ENCODE peak calls at places on chromosomes 12 and 14, in five cellular contexts. F is tibial nerve, S is A549, Y is stomach, V is H1. C is an unnamed sample.

GRCh38 chr12:100794441-100795192 is at the start of gene ANO4:
- DNase-seq in F (no peak), S (no peak), Y (no peak), V (no peak), C (no peak)

GRCh38 chr14:106844608-106845285 is 1318.4 kb downstream of the TMEM121 start:
- DNase-seq in F (no peak), S (peak), Y (peak), V (no peak), C (peak)

GRCh38 chr12:1104088-1104800 is 113.2 kb downstream of the ERC1 start:
- DNase-seq in F (no peak), S (no peak), Y (no peak), V (no peak), C (no peak)

GRCh38 chr14:92861856-92862807 is 60.8 kb upstream of the CHGA start:
- DNase-seq in F (no peak), S (no peak), Y (no peak), V (no peak), C (no peak)

GRCh38 chr12:93857279-93857894 is 180.2 kb downstream of the CRADD start:
- DNase-seq in F (no peak), S (no peak), Y (no peak), V (no peak), C (no peak)

GRCh38 chr12:68344126-68344525 is 12.0 kb upstream of the MDM1 start:
- DNase-seq in F (no peak), S (no peak), Y (no peak), V (no peak), C (no peak)

GRCh38 chr12:126424696-126425095 is 1359.5 kb downstream of the AACS start:
- DNase-seq in F (no peak), S (no peak), Y (no peak), V (no peak), C (no peak)

GRCh38 chr12:2185751-2186341 is 133.1 kb downstream of the CACNA1C start:
- DNase-seq in F (no peak), S (no peak), Y (no peak), V (no peak), C (no peak)

GRCh38 chr14:81453166-81453766 is 53.1 kb upstream of the STON2 start:
- DNase-seq in F (peak), S (peak), Y (peak), V (no peak), C (no peak)

DNA sequence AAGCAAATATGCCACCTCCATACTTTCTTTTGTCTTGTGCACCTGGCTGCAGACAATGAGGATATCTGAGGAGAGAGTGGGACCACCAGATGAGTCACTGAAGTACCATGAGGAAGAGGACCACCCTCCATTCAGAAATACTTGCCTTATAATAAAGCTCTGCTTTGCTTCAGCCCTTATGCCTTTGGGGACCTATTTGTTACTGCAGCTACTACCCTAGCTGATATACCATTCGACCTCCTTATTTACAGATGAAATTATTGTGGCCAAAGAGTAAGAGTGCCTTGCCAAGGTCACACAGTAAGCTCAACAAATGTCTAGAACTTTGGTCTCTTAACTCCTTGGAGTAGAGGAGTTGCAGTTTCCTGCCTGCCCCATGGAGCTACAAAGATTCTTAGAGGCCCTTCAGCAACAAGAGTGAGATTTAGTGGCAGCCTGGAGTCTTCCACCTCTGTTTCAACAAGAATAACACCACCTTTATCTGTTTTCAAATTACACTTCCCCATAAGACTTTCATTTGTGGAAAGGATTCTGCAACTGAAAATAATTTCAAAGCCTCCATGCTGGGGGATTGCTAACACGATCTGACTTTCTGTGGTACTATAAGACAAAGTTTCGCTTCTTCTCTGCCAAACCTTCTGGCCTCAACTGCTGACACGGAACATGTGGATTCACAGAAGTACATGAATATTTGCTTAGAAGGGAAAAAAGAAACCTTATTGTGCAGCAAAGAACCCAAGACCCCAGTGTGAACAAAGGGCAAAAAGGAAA is 3.6 kb downstream of the CMKLR1 start:
- DNase-seq in F (no peak), S (no peak), Y (no peak), V (no peak), C (peak)
- TF ChIP-seq EP300 in F (no peak), S (no peak), Y (no peak), V (no peak), C (no peak)

DNA sequence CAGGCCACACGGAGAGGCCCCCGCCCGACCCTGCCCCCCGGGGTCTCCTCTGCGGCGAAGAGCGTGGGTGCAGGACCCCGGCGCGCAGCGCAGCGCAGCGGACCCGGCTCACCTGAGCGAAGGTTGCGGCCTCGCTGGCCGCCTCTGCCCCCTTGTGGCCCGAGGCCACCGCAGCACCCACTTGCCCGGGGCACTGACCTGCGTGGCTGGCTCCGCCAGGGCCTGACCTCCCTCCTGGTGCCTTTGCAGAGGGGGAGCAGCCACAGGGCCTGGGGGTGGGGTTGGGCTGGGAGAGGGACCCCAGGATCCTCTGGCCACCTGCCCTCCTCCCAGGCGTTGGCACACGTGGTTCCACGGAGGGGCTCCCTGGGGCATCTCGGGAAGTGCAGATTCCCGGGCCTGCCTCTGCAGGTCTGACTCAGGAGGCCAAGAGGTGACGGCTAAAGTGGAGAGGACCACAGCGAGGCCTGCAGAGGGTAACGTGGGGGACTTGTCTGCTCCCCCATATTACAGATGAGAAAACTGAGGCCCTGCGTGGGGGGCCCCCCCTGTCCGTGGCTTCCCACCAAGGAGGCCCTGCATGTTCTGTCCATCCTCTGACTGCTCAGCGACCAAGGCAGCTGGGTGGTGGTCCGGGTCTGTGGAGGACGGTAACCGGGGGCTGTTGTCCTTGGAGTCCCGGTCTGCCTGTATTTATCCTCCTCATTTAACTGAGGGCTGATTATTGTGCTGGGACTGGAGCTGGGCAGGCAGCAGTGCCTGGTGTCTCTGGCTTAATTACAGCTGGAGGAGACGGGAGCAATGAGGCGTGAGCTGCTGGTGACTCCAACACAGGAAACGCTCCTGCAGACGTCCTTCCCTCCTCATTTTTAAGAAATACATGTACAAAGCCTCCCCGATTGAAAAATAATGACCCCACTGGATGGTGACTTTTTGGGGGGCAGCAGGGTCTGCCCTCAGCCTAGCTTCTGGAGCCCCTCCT is 67.9 kb upstream of the BEGAIN start:
- DNase-seq in F (no peak), S (peak), Y (peak), V (no peak), C (no peak)
- H3K4me3 ChIP-seq in F (no peak), S (peak), Y (no peak), V (peak), C (no peak)

GRCh38 chr14:74656964-74657363 is 44.9 kb upstream of the LTBP2 start:
- DNase-seq in F (no peak), S (no peak), Y (no peak), V (no peak), C (no peak)
- H3K27ac ChIP-seq in F (no peak), S (peak), Y (no peak), V (no peak), C (no peak)

GRCh38 chr14:22395803-22396202 is 193.2 kb downstream of the DAD1 start:
- DNase-seq in F (no peak), S (no peak), Y (no peak), V (no peak), C (no peak)
- TF ChIP-seq EP300 in F (no peak), S (no peak), Y (no peak), V (no peak), C (no peak)

GRCh38 chr12:132186208-132186856 is 42.1 kb downstream of the NOC4L start:
- DNase-seq in F (no peak), S (no peak), Y (no peak), V (no peak), C (no peak)
- H3K4me3 ChIP-seq in F (peak), S (no peak), Y (no peak), V (no peak), C (peak)

DNA sequence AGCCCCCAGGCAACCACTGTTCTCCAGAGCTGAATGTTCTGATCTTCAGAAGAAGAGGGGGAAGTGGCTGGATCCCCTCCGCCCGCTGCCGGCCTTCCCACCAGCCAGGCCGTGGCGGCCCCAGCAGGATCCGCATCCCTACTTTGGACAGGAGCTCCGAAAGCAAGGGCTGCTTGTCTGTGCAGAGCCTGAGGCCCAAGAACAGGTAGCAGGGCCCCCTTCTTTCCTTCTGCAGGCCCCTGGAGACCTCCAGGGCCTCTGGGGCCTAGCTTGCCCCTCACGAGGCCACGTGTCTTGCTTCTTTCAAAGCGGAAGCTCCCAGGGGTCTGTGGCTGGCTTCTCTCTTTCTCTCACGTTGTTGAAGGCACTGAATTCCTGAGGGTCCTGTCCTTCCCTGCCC is 13.2 kb downstream of the PGF start:
- DNase-seq in F (no peak), S (no peak), Y (no peak), V (no peak), C (no peak)
- H3K27ac ChIP-seq in F (peak), S (no peak), Y (peak), V (no peak), C (peak)

DNA sequence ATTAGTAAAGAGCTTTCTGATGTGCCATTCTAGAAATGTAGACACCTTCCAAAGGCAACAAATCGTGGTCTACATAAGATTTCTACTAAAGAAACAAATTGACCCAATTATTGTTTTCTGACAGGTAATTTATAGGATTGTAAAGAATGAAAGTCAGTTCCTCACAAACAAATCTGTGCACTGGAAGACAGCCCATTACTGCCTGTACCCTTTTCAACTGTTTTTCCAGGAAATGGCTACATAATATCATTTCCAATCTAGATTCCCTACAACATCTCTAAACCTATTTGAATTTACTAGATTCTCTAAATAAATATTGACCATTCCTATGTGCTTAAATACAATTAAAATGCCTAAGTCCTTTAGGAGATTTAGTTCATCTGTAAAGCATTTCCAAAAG is 939.1 kb downstream of the FSCB start:
- DNase-seq in F (no peak), S (no peak), Y (no peak), V (no peak), C (no peak)
- TF ChIP-seq EP300 in F (no peak), S (no peak), Y (no peak), V (no peak), C (no peak)

DNA sequence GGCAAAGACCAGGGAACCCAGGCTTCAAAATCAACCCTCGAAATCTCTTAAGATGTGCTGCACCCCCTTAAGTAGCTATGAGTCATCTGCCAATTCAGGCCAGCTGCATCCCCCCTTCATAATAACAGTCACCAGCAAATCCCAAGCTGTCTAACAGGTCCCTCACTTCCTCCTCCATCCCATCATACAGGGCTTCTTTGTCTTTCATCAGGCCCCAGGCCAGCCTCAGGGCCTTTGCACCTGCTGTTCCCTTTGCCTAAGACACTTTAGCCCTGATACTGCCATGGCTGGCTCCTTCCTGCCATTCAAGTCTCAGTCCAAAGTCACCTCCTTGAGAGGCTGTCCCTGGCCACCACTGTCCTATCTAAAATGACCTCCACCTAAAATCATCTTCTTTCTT is 4.0 kb downstream of the RASAL1 start:
- DNase-seq in F (no peak), S (no peak), Y (no peak), V (no peak), C (no peak)
- H3K4me3 ChIP-seq in F (no peak), S (no peak), Y (no peak), V (no peak), C (no peak)

GRCh38 chr14:33359288-33359881 is 420.7 kb downstream of the NPAS3 start:
- DNase-seq in F (no peak), S (no peak), Y (no peak), V (no peak), C (no peak)

GRCh38 chr14:33369041-33369440 is 430.4 kb downstream of the NPAS3 start:
- DNase-seq in F (no peak), S (no peak), Y (no peak), V (no peak), C (no peak)

GRCh38 chr14:33362934-33363333 is 424.3 kb downstream of the NPAS3 start:
- DNase-seq in F (no peak), S (no peak), Y (no peak), V (no peak), C (no peak)

GRCh38 chr14:33364536-33364935 is 425.9 kb downstream of the NPAS3 start:
- DNase-seq in F (no peak), S (no peak), Y (no peak), V (no peak), C (no peak)

DNA sequence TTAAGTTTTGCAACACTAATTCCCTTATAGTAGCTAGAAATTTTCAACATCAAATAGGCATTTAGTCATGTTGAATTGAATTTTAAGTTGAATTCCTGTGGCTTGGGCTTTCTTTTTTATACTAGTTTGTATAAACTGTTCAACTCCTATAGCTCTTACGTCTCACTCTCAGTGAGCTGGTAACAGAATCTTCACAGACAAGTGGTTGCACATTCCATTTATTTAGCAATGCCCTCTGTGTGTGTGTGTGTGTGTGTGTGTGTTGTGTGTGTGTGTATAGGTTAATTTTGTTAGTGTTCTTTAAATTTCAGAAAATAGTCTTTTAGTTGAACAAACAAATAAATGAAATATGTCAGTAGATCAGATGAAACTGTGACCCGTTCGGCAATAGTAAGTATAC is 425.0 kb downstream of the NPAS3 start:
- DNase-seq in F (no peak), S (no peak), Y (no peak), V (no peak), C (no peak)
- H3K27ac ChIP-seq in F (no peak), S (no peak), Y (no peak), V (no peak), C (no peak)